ENCODE peak calls at places on chromosomes 3 and 15, in four cellular contexts. Y is body of pancreas, F is A549, P is uterus. N is an unnamed sample.

GRCh38 chr3:129207347-129207947 is 23.8 kb upstream of the CNBP start:
- DNase-seq in Y (no peak), F (no peak), P (peak; percentile 33), N (no peak)

GRCh38 chr15:25701716-25702465 is 161.2 kb downstream of the ATP10A start:
- DNase-seq in Y (no peak), F (no peak), P (no peak), N (no peak)

GRCh38 chr15:62922514-62922913 is 120.0 kb upstream of the TPM1 start:
- DNase-seq in Y (no peak), F (no peak), P (no peak), N (no peak)

GRCh38 chr3:9669720-9670432 is 20.6 kb downstream of the MTMR14 start:
- DNase-seq in Y (peak; percentile 64), F (no peak), P (no peak), N (no peak)

GRCh38 chr3:64743166-64743565 is 55.4 kb upstream of the ADAMTS9 start:
- DNase-seq in Y (no peak), F (no peak), P (no peak), N (no peak)

GRCh38 chr3:186828340-186828739 is 14.2 kb upstream of the ADIPOQ start:
- DNase-seq in Y (no peak), F (no peak), P (no peak), N (peak; percentile 39)

GRCh38 chr3:27877122-27878011 is 155.2 kb upstream of the EOMES start:
- DNase-seq in Y (peak; percentile 70), F (no peak), P (no peak), N (no peak)

GRCh38 chr3:151568095-151568685 is 107.3 kb upstream of the IGSF10 start:
- DNase-seq in Y (no peak), F (no peak), P (no peak), N (no peak)

GRCh38 chr3:190266265-190266914 is 55.9 kb downstream of the CLDN1 start:
- DNase-seq in Y (no peak), F (no peak), P (no peak), N (no peak)

GRCh38 chr3:123067689-123068226 is 933 bp downstream of the PDIA5 start:
- DNase-seq in Y (no peak), F (peak; percentile 16), P (no peak), N (no peak)

GRCh38 chr3:123069021-123069381 is 2.2 kb downstream of the PDIA5 start:
- DNase-seq in Y (peak; percentile 81), F (no peak), P (no peak), N (no peak)

GRCh38 chr3:123066599-123066895 is 278 bp upstream of the PDIA5 start:
- DNase-seq in Y (no peak), F (no peak), P (no peak), N (no peak)

GRCh38 chr3:123068227-123069020 is 1.6 kb downstream of the PDIA5 start:
- DNase-seq in Y (no peak), F (peak; percentile 61), P (no peak), N (no peak)

DNA sequence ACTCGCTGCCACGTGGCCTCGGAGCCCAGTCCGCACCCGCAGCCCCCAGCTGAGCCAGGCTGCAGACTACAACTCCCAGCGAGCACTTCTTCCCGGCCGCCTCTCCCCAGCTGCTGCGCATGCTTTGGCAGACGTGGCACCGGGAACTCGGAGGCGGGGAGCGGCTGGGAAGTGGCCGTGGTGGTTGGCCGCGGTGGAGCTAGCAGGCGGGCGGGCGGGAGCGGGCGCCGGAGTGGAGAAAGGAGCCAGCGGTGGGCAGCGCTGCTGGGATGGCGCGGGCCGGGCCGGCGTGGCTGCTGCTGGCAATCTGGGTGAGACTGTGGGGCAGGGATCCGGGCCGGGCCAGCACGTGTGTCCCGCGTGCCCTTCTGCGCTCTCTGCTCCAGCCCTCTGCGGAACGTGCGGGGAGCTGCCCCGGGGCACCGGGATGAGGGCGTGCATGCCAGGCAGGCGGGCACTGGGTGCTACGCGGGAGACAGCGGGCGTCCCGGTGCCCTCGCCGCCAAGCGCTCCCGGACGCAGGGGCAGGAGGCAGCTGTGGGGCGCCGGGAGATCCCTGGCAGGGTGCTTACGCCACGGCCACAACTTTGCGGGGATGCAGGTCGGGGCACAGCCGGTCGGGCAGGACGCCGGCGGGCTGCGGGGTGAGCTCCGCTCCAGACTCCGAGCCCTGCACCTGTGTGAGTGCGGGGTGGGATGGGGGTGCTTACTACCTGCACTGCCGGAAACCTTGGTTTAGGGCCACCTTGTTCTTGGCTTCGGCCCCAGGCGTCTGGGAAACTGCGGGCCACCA is at the start of gene PDIA5:
- DNase-seq in Y (peak; percentile 92), F (peak; percentile 88), P (peak; percentile 86), N (peak; percentile 92)
- TF ChIP-seq POLR2A in Y (peak; percentile 84), F (peak; percentile 89), P (peak; percentile 72), N (peak; percentile 67)

GRCh38 chr3:2711081-2711480 is 399.1 kb downstream of the IL5RA start:
- DNase-seq in Y (no peak), F (no peak), P (no peak), N (no peak)

GRCh38 chr3:2714856-2715255 is 395.3 kb downstream of the IL5RA start:
- DNase-seq in Y (no peak), F (no peak), P (no peak), N (no peak)

DNA sequence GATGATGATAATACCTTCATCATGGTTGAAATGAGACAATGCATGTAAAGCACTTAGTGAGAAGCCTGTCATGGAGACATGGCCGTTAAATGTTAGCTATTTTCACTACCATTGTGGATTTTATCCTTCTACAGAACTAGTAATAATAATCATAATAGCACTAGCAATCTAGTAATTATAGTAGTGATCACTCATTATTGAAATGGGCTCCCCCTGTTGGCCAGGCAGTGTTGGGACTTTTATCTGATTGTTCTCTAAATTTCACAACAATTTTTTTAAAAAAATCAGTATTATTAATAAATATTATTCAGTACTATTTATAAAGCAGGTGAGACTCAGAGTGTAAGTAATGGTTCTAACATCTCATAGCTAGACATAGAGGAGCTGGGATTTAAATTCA is 396.3 kb downstream of the IL5RA start:
- DNase-seq in Y (no peak), F (no peak), P (no peak), N (no peak)
- TF ChIP-seq CTCF in Y (no peak), F (peak; percentile 12), P (no peak), N (peak; percentile 26)

GRCh38 chr15:70316059-70316600 is 218.4 kb upstream of the TLE3 start:
- DNase-seq in Y (no peak), F (no peak), P (peak; percentile 48), N (no peak)
- TF ChIP-seq POLR2A in Y (no peak), F (no peak), P (no peak), N (no peak)

GRCh38 chr15:60076055-60076454 is 71.9 kb downstream of the FOXB1 start:
- DNase-seq in Y (no peak), F (no peak), P (no peak), N (no peak)

GRCh38 chr15:60077581-60078359 is 73.7 kb downstream of the FOXB1 start:
- DNase-seq in Y (no peak), F (no peak), P (no peak), N (no peak)

GRCh38 chr15:60081976-60082375 is 77.9 kb downstream of the FOXB1 start:
- DNase-seq in Y (no peak), F (no peak), P (no peak), N (no peak)

GRCh38 chr15:60076582-60077263 is 72.6 kb downstream of the FOXB1 start:
- DNase-seq in Y (no peak), F (no peak), P (no peak), N (no peak)

GRCh38 chr15:60079210-60079609 is 75.1 kb downstream of the FOXB1 start:
- DNase-seq in Y (no peak), F (peak; percentile 24), P (no peak), N (no peak)
- TF ChIP-seq CTCF in Y (no peak), F (peak; percentile 14), P (no peak), N (no peak)

GRCh38 chr3:123447416-123447748 is 1.5 kb downstream of the ADCY5 start:
- DNase-seq in Y (peak; percentile 8), F (no peak), P (no peak), N (no peak)

GRCh38 chr3:123445702-123446101 is 3.2 kb downstream of the ADCY5 start:
- DNase-seq in Y (no peak), F (no peak), P (no peak), N (no peak)

GRCh38 chr3:123447749-123448502 is 964 bp downstream of the ADCY5 start:
- DNase-seq in Y (no peak), F (no peak), P (peak; percentile 24), N (no peak)

GRCh38 chr3:123446210-123446609 is 2.7 kb downstream of the ADCY5 start:
- DNase-seq in Y (no peak), F (no peak), P (no peak), N (no peak)

DNA sequence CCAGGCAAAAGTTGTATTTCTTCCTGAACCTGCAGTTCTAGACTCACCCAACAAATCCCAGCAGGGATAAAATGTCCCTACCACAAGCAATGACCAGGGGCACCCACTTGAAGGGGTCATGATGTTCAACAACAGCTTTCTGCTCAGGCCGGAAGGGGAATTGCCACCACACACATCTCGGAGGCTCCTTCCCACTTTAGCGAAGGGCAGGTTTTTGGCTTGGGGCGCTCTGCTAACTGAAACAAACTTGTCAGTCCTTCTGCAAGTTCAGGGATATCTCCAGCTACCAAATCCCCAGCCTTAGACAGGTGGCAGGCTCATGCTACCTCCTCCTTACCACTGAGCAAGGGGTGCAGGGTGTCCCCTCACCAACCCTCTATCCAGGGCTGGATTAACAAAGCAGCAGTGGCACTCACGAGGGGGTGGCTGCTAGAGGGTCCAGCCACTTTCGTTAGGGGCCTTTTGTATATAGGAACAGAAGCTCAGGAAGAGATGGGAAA is 2.2 kb downstream of the ADCY5 start:
- DNase-seq in Y (no peak), F (no peak), P (no peak), N (no peak)
- TF ChIP-seq POLR2A in Y (no peak), F (no peak), P (no peak), N (no peak)

GRCh38 chr3:139102606-139103005 is 57.9 kb upstream of the PRR23C start:
- DNase-seq in Y (no peak), F (no peak), P (no peak), N (no peak)
- TF ChIP-seq CTCF in Y (no peak), F (no peak), P (no peak), N (no peak)

N was measured in Peyer's patch.